ENCODE peak calls at places on chromosomes 12 and 14, in seven cellular contexts. X, I, M, G, U, V and P are unnamed samples.
A peak's percentile ranks its signal among the peaks of the same experiment; 100 is the strongest.

GRCh38 chr14:68507544-68508081 is 285.3 kb downstream of the ZFP36L1 start:
- DNase-seq in X (no peak), I (no peak), M (no peak), G (no peak), U (no peak), V (no peak), P (no peak)

GRCh38 chr12:41497362-41497761 is 309.2 kb downstream of the PDZRN4 start:
- DNase-seq in X (no peak), I (no peak), M (no peak), G (no peak), U (no peak), V (no peak), P (no peak)

GRCh38 chr12:81347404-81347803 is 269.5 kb downstream of the ACSS3 start:
- DNase-seq in X (no peak), I (no peak), M (no peak), G (no peak), U (no peak), V (no peak), P (no peak)

GRCh38 chr12:2796187-2796663 is 1.5 kb downstream of the FKBP4 start:
- DNase-seq in X (no peak), I (no peak), M (no peak), G (no peak), U (no peak), V (no peak), P (no peak)

GRCh38 chr14:65658202-65658601 is 245.7 kb downstream of the FUT8 start:
- DNase-seq in X (no peak), I (peak; percentile 5), M (peak; percentile 20), G (no peak), U (no peak), V (no peak), P (no peak)

GRCh38 chr12:111437816-111438454 is 32.2 kb downstream of the SH2B3 start:
- DNase-seq in X (no peak), I (peak; percentile 75), M (peak; percentile 80), G (peak; percentile 84), U (peak; percentile 70), V (no peak), P (no peak)

GRCh38 chr12:129949652-129950051 is 45.8 kb upstream of the TMEM132D start:
- DNase-seq in X (no peak), I (no peak), M (no peak), G (no peak), U (no peak), V (no peak), P (no peak)

GRCh38 chr14:74562515-74563232 is 49.4 kb downstream of the LTBP2 start:
- DNase-seq in X (no peak), I (peak; percentile 38), M (peak; percentile 33), G (peak; percentile 67), U (no peak), V (no peak), P (no peak)

GRCh38 chr12:27193106-27193505 is 51.0 kb upstream of the STK38L start:
- DNase-seq in X (no peak), I (peak; percentile 96), M (peak; percentile 90), G (peak; percentile 58), U (peak; percentile 16), V (no peak), P (no peak)

GRCh38 chr14:24092960-24093900 is 881 bp upstream of the PCK2 start:
- DNase-seq in X (no peak), I (no peak), M (no peak), G (no peak), U (no peak), V (no peak), P (no peak)

GRCh38 chr14:33692762-33693161 is 258.1 kb downstream of the EGLN3 start:
- DNase-seq in X (no peak), I (peak; percentile 80), M (peak; percentile 95), G (peak; percentile 92), U (no peak), V (no peak), P (peak; percentile 71)

GRCh38 chr14:30656190-30656632 is 34.1 kb downstream of the SCFD1 start:
- DNase-seq in X (no peak), I (peak; percentile 41), M (peak; percentile 13), G (peak; percentile 56), U (no peak), V (peak; percentile 18), P (no peak)

GRCh38 chr12:126086242-126086641 is 1021.0 kb downstream of the AACS start:
- DNase-seq in X (no peak), I (no peak), M (no peak), G (no peak), U (no peak), V (no peak), P (no peak)

GRCh38 chr14:32230181-32230580 is 27.1 kb upstream of the RNU6-8 start:
- DNase-seq in X (no peak), I (no peak), M (peak; percentile 41), G (peak; percentile 32), U (no peak), V (no peak), P (no peak)

GRCh38 chr12:58833844-58834243 is 86.5 kb downstream of the LRIG3 start:
- DNase-seq in X (no peak), I (no peak), M (no peak), G (no peak), U (no peak), V (no peak), P (no peak)

GRCh38 chr14:102917469-102918211 is 4.8 kb upstream of the AMN start:
- DNase-seq in X (peak; percentile 56), I (peak; percentile 39), M (peak; percentile 41), G (peak; percentile 59), U (no peak), V (peak; percentile 87), P (no peak)

GRCh38 chr12:602700-603068 is 60.6 kb downstream of the NINJ2 start:
- DNase-seq in X (no peak), I (no peak), M (no peak), G (no peak), U (no peak), V (no peak), P (no peak)

GRCh38 chr14:24146978-24147760 is at the start of gene RNF31:
- DNase-seq in X (peak; percentile 85), I (peak; percentile 99), M (peak; percentile 99), G (peak; percentile 99), U (peak; percentile 94), V (peak; percentile 96), P (peak; percentile 96)

GRCh38 chr12:30320561-30320960 is 375.1 kb downstream of the IPO8 start:
- DNase-seq in X (peak; percentile 19), I (no peak), M (no peak), G (no peak), U (no peak), V (no peak), P (no peak)

GRCh38 chr12:64124511-64125197 is 97.4 kb downstream of the KICS2 start:
- DNase-seq in X (no peak), I (peak; percentile 17), M (no peak), G (peak; percentile 72), U (no peak), V (no peak), P (no peak)

DNA sequence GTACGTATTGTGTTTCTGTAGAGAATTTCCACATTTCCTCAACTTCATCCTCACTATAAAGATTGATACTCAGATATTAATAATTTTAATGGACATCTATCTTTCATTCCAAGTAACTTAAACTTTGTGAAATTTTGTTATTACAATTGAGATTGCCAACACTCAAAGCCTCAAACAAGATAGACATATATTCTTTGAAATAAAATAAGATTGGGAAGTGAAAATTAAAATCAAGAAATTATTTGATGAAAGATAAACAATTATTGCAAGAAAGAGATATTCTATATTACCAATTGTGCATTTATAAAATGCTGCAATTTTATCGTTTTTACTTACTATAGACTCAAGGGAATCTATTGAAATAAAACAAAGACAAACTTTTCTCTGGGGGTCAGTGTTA is at the start of gene OR6C6:
- DNase-seq in X (no peak), I (no peak), M (no peak), G (no peak), U (no peak), V (no peak), P (no peak)
- H3K4me3 ChIP-seq in X (no peak within 1 kb of the TSS), I (no peak within 1 kb of the TSS), M (no peak within 1 kb of the TSS), G (no peak within 1 kb of the TSS), U (no peak within 1 kb of the TSS), V (no peak within 1 kb of the TSS), P (no peak within 1 kb of the TSS)

GRCh38 chr12:52156310-52156709 is 35.5 kb downstream of the KRT80 start:
- DNase-seq in X (no peak), I (no peak), M (no peak), G (no peak), U (no peak), V (no peak), P (no peak)
- H3K4me3 ChIP-seq in X (no peak overlapping the region), I (no peak overlapping the region), M (no peak overlapping the region), G (no peak overlapping the region), U (no peak overlapping the region), V (no peak overlapping the region), P (no peak overlapping the region)

GRCh38 chr14:67167420-67168109 is 21.7 kb upstream of the GARIN2 start:
- DNase-seq in X (no peak), I (no peak), M (peak; percentile 14), G (peak; percentile 41), U (no peak), V (no peak), P (no peak)

GRCh38 chr14:67172056-67172455 is 17.2 kb upstream of the GARIN2 start:
- DNase-seq in X (no peak), I (no peak), M (no peak), G (no peak), U (no peak), V (no peak), P (no peak)

GRCh38 chr14:67170706-67171105 is 18.5 kb upstream of the GARIN2 start:
- DNase-seq in X (no peak), I (no peak), M (no peak), G (peak; percentile 19), U (no peak), V (no peak), P (no peak)

GRCh38 chr14:67166450-67166853 is 22.8 kb upstream of the GARIN2 start:
- DNase-seq in X (no peak), I (peak; percentile 70), M (peak; percentile 51), G (peak; percentile 77), U (no peak), V (peak; percentile 41), P (no peak)

DNA sequence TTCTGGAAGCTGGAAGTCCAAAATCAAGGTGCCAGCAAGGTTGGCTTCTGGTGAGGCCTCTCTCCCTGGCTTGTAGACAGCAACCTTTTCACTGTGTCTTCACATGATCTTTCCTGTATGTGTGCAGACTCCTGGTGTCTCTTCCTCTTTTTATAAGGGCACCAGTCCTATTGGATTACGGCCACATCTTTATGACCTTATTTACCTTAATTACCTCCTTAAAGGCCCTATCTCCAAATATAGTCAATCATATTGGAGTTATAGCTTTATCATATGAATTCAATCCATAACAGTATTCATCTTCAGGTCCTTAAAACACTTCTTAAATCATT is 21.2 kb upstream of the GARIN2 start:
- DNase-seq in X (no peak), I (no peak), M (no peak), G (no peak), U (no peak), V (no peak), P (no peak)
- H3K4me3 ChIP-seq in X (no peak overlapping the region), I (no peak overlapping the region), M (no peak overlapping the region), G (no peak overlapping the region), U (no peak overlapping the region), V (no peak overlapping the region), P (no peak overlapping the region)

DNA sequence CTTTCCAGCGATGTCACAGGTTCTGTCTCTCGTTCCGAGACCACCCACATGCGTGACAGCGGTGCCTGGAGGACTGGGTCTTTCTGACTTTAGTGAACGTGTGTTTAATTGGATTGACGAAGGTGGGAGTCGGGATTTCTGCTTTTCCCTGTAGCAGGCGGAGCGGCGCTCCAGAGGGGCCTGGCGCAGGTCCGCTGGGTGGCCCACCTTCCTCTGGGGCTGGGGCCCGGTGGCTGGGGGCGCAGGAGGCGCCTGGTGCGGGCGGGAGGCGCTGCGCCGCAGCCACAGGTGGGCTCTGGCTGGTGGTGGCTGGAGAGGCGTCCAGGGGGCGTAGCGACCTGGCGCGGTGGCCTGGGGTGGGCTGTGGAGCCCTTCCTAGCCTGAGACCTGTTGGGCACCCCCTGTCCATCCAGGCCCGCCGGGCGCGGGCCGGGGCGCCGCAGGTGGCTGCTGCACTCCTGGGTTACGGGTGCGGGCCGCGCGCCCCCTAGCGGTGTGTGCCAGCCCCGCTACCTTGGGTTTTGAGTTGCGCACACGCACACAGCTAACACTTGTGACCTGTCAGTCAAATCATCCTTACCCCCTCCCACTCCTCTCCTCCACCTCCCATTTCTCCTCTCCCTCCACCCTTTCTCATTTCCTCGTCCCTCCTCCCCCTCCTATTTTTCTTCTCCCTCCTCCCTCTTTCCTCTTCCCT is 2.0 kb downstream of the MEG3 start:
- DNase-seq in X (peak; percentile 21), I (peak; percentile 77), M (peak; percentile 76), G (peak; percentile 94), U (no peak), V (no peak), P (peak; percentile 51)
- H3K4me3 ChIP-seq in X (no peak overlapping the region), I (peak overlapping the region; percentile 77), M (peak overlapping the region; percentile 93), G (peak overlapping the region; percentile 82), U (no peak overlapping the region), V (no peak overlapping the region), P (peak overlapping the region; percentile 73)